ENCODE peak calls at places on chromosomes 4 and X, in seven cellular contexts. Z is activated CD4-positive, alpha-beta T cell treated with anti-CD3 and anti-CD28 coated beads for 4 hours; Y is stimulated activated CD8-positive, alpha-beta memory T cell treated with anti-CD3 and anti-CD28 coated beads, Interleukin-15, amount 100 ng/mL, for 24 hours; B is caudate nucleus; P is central memory CD4-positive, alpha-beta T cell; O is NCI-H1092; U is right lobe of liver. L is an unnamed sample.

GRCh38 chrX:11953615-11954014 is 184.7 kb upstream of the FRMPD4 start:
- DNase-seq in Z (no peak), Y (no peak), B (no peak), P (no peak), O (no peak), U (no peak), L (no peak)

GRCh38 chrX:77949840-77950239 is 19.6 kb downstream of the PGAM4 start:
- DNase-seq in Z (no peak), Y (no peak), B (no peak), P (no peak), O (no peak), U (no peak), L (no peak)

GRCh38 chrX:105328773-105329172 is 108.3 kb upstream of the TEX13A start:
- DNase-seq in Z (no peak), Y (no peak), B (no peak), P (no peak), O (no peak), U (no peak), L (no peak)

GRCh38 chr4:168731006-168731636 is 234.3 kb downstream of the PALLD start:
- DNase-seq in Z (no peak), Y (no peak), B (no peak), P (no peak), O (no peak), U (no peak), L (no peak)

GRCh38 chrX:110318664-110318968 is 731 bp upstream of the AMMECR1 start:
- DNase-seq in Z (no peak), Y (no peak), B (no peak), P (peak), O (peak), U (no peak), L (no peak)

GRCh38 chrX:143429021-143429570 is 88.2 kb downstream of the SPANXN3 start:
- DNase-seq in Z (no peak), Y (no peak), B (no peak), P (no peak), O (no peak), U (no peak), L (no peak)

GRCh38 chrX:110026099-110026844 is 23.4 kb downstream of the TMEM164 start:
- DNase-seq in Z (no peak), Y (no peak), B (no peak), P (no peak), O (no peak), U (no peak), L (no peak)

GRCh38 chr4:99657801-99658200 is at the start of gene C4orf54:
- DNase-seq in Z (no peak), Y (no peak), B (no peak), P (no peak), O (no peak), U (no peak), L (no peak)

GRCh38 chr4:24910504-24910903 is 2.3 kb downstream of the CCDC149 start:
- DNase-seq in Z (no peak), Y (no peak), B (no peak), P (no peak), O (no peak), U (no peak), L (no peak)

GRCh38 chr4:113952452-113953029 is 26.9 kb downstream of the ARSJ start:
- DNase-seq in Z (peak), Y (no peak), B (no peak), P (peak), O (peak), U (no peak), L (peak)

GRCh38 chr4:187666634-187667033 is 328.9 kb upstream of the ZFP42 start:
- DNase-seq in Z (no peak), Y (no peak), B (no peak), P (no peak), O (no peak), U (no peak), L (no peak)

GRCh38 chr4:74473155-74473811 is 28.3 kb downstream of the AREG start:
- DNase-seq in Z (no peak), Y (no peak), B (no peak), P (no peak), O (no peak), U (no peak), L (no peak)

GRCh38 chrX:21374994-21375794 is 976 bp downstream of the CNKSR2 start:
- DNase-seq in Z (no peak), Y (no peak), B (no peak), P (no peak), O (no peak), U (no peak), L (peak)

GRCh38 chr4:108345862-108346530 is 177.3 kb upstream of the LEF1 start:
- DNase-seq in Z (no peak), Y (no peak), B (no peak), P (no peak), O (no peak), U (no peak), L (no peak)

GRCh38 chr4:88195666-88196365 is 37.4 kb upstream of the ABCG2 start:
- DNase-seq in Z (no peak), Y (no peak), B (no peak), P (no peak), O (no peak), U (no peak), L (no peak)

GRCh38 chrX:19545651-19546050 is 30.3 kb upstream of the MAP3K15 start:
- DNase-seq in Z (no peak), Y (no peak), B (no peak), P (no peak), O (no peak), U (no peak), L (no peak)

GRCh38 chr4:85725727-85726170 is 250.8 kb downstream of the ARHGAP24 start:
- DNase-seq in Z (no peak), Y (no peak), B (no peak), P (no peak), O (no peak), U (peak), L (no peak)

L was measured in NCI-H146.